ENCODE peak calls at places on chromosomes 16 and 17, in eight cellular contexts. C is IMR-90, Y is adrenal gland, O is right lobe of liver, D is H1, H is esophagus squamous epithelium, N is body of pancreas, Q is A549. F is an unnamed sample.

GRCh38 chr17:13346996-13347762 is 254.6 kb downstream of the HS3ST3A1 start:
- DNase-seq in O (no peak), N (no peak), D (no peak), Q (no peak), C (peak), Y (peak), H (no peak), F (no peak)

GRCh38 chr17:65155622-65156021 is 18.5 kb downstream of the RGS9 start:
- DNase-seq in D (no peak), H (no peak), N (no peak), Y (no peak), Q (no peak), O (no peak), C (no peak), F (no peak)

GRCh38 chr17:35127751-35128514 is 6.5 kb downstream of the FNDC8 start:
- DNase-seq in O (no peak), C (peak), H (no peak), N (peak), Q (no peak), Y (no peak), D (no peak), F (peak)

GRCh38 chr17:31195305-31195704 is 100.5 kb downstream of the NF1 start:
- DNase-seq in O (no peak), Y (no peak), D (no peak), H (no peak), C (no peak), N (no peak), Q (no peak), F (no peak)

GRCh38 chr17:34386925-34387550 is 24.0 kb upstream of the CCL1 start:
- DNase-seq in N (no peak), Q (no peak), C (peak), H (no peak), Y (no peak), D (no peak), O (no peak), F (no peak)

GRCh38 chr17:2420131-2420530 is 19.3 kb upstream of the MNT start:
- DNase-seq in O (no peak), C (no peak), Y (no peak), N (no peak), H (no peak), Q (no peak), D (no peak), F (no peak)

GRCh38 chr17:1673041-1673790 is 11.5 kb downstream of the PRPF8 start:
- DNase-seq in H (no peak), Y (peak), D (no peak), Q (no peak), O (no peak), C (no peak), N (no peak), F (no peak)

GRCh38 chr17:61291457-61292311 is 108.0 kb upstream of the TBX2 start:
- DNase-seq in C (no peak), Q (no peak), D (no peak), N (no peak), H (no peak), Y (no peak), O (no peak), F (peak)

GRCh38 chr16:84526794-84527485 is 22.5 kb upstream of the MEAK7 start:
- DNase-seq in Q (no peak), N (no peak), H (no peak), D (no peak), O (no peak), Y (peak), C (peak), F (peak)

GRCh38 chr17:60506312-60506711 is 19.7 kb downstream of the APPBP2 start:
- DNase-seq in Q (no peak), D (no peak), Y (no peak), H (no peak), C (peak), N (no peak), O (no peak), F (no peak)

GRCh38 chr16:2770057-2770780 is 6.9 kb downstream of the ELOB start:
- DNase-seq in O (no peak), H (no peak), D (no peak), Y (no peak), C (no peak), N (no peak), Q (no peak), F (no peak)

GRCh38 chr17:29292071-29292991 is 1.6 kb downstream of the NUFIP2 start:
- DNase-seq in D (no peak), N (peak), Q (peak), O (peak), Y (peak), H (no peak), C (peak), F (peak)

GRCh38 chr17:80717661-80718060 is 173.0 kb downstream of the RPTOR start:
- DNase-seq in N (no peak), O (no peak), D (no peak), C (no peak), Q (no peak), H (no peak), Y (no peak), F (no peak)

GRCh38 chr17:58235821-58236220 is 2.6 kb upstream of the LPO start:
- DNase-seq in Y (no peak), N (no peak), H (no peak), Q (no peak), O (no peak), D (no peak), C (no peak), F (no peak)

GRCh38 chr16:10153993-10154788 is 28.0 kb downstream of the GRIN2A start:
- DNase-seq in H (no peak), D (no peak), C (no peak), N (no peak), O (no peak), Y (no peak), Q (no peak), F (no peak)

GRCh38 chr17:5785867-5786509 is 201.7 kb upstream of the NLRP1 start:
- DNase-seq in D (no peak), C (peak), N (no peak), Q (no peak), O (no peak), Y (no peak), H (no peak), F (no peak)

GRCh38 chr16:87621976-87622713 is 19.8 kb downstream of the JPH3 start:
- DNase-seq in O (peak), Q (no peak), D (no peak), H (no peak), C (no peak), N (no peak), Y (no peak), F (no peak)

GRCh38 chr17:29617125-29617480 is 5.6 kb downstream of the CORO6 start:
- DNase-seq in H (peak), Q (peak), O (peak), D (no peak), C (peak), Y (peak), N (peak), F (no peak)

GRCh38 chr17:45227101-45227591 is 5.5 kb downstream of the FMNL1 start:
- DNase-seq in C (no peak), Y (no peak), H (no peak), D (no peak), N (no peak), Q (no peak), O (no peak), F (no peak)

GRCh38 chr17:19756551-19756950 is 8.5 kb upstream of the ALDH3A1 start:
- DNase-seq in C (no peak), N (no peak), O (no peak), H (no peak), Q (no peak), Y (peak), D (no peak), F (no peak)

GRCh38 chr16:21603920-21604319 is 4.5 kb downstream of the METTL9 start:
- DNase-seq in N (no peak), C (peak), Y (peak), O (no peak), H (no peak), Q (no peak), D (no peak), F (no peak)

GRCh38 chr17:4008496-4009163 is 44.4 kb upstream of the ATP2A3 start:
- DNase-seq in D (no peak), Q (no peak), H (no peak), O (no peak), C (peak), N (no peak), Y (no peak), F (no peak)

GRCh38 chr16:52496051-52496876 is 50.7 kb downstream of the TOX3 start:
- DNase-seq in C (no peak), Y (no peak), N (peak), O (no peak), D (no peak), H (no peak), Q (no peak), F (no peak)

GRCh38 chr16:47136101-47136820 is 7.5 kb downstream of the NETO2 start:
- DNase-seq in Y (peak), Q (no peak), O (no peak), N (no peak), D (no peak), H (no peak), C (peak), F (no peak)

GRCh38 chr17:2337152-2337810 is at the start of gene SGSM2:
- DNase-seq in N (peak), H (no peak), D (no peak), O (peak), Y (peak), C (peak), Q (peak), F (peak)

GRCh38 chr16:8962393-8963009 is 1.2 kb downstream of the USP7 start:
- DNase-seq in Q (no peak), O (peak), Y (no peak), N (peak), C (no peak), D (no peak), H (peak), F (no peak)

GRCh38 chr16:59878999-59879398 is 1144.9 kb upstream of the GOT2 start:
- DNase-seq in O (no peak), Y (no peak), C (no peak), D (no peak), H (no peak), Q (peak), N (no peak), F (no peak)

GRCh38 chr16:78045865-78046581 is 23.7 kb downstream of the CLEC3A start:
- DNase-seq in O (peak), Y (peak), D (peak), Q (peak), N (peak), C (peak), H (no peak), F (peak)

GRCh38 chr16:9225527-9226316 is 134.3 kb downstream of the HAPSTR1 start:
- DNase-seq in D (no peak), C (no peak), O (no peak), Y (no peak), N (no peak), H (no peak), Q (no peak), F (no peak)

GRCh38 chr16:12300946-12301500 is 324.5 kb downstream of the SNX29 start:
- DNase-seq in D (no peak), O (no peak), C (no peak), N (no peak), Y (no peak), Q (no peak), H (no peak), F (peak)

GRCh38 chr16:30805370-30806169 is 18.6 kb upstream of the ZNF629 start:
- DNase-seq in O (peak), H (no peak), D (no peak), Y (peak), Q (peak), C (peak), N (peak), F (peak)

GRCh38 chr17:78251773-78252103 is 20.3 kb downstream of the TMEM235 start:
- DNase-seq in Q (no peak), N (no peak), Y (no peak), O (no peak), H (no peak), C (no peak), D (no peak), F (no peak)

DNA sequence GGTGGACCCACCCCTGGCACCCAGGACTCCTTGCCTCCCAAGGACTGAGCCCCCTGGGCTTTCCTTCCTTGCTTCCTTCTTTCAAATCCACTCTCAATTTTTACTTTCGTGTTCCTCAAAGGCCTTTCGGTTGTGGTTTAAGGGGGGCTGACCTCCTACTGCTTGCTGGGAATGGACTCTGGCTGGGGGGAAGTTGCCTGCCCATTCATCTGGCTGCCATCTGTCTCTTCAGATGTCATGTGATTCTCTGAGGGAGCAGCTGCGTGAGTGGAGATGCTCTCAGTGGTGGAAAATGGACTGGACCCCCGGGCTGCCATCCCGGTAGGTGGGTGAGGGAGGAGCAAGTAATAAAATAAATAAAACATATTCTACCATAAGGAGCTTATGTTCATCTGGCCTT is 93.8 kb upstream of the RPRML start:
- DNase-seq in O (no peak), C (peak), D (no peak), Y (no peak), N (peak), Q (no peak), H (no peak), F (no peak)
- H3K27ac ChIP-seq in O (no peak), C (no peak), D (no peak), Y (no peak), N (no peak), Q (no peak), H (no peak), F (no peak)

GRCh38 chr17:48052956-48053757 is 5.0 kb downstream of the NFE2L1 start:
- DNase-seq in H (no peak), O (peak), C (peak), D (no peak), N (peak), Q (no peak), Y (peak), F (peak)

GRCh38 chr17:48053758-48054237 is 5.6 kb downstream of the NFE2L1 start:
- DNase-seq in D (no peak), O (no peak), C (no peak), Y (no peak), N (no peak), H (no peak), Q (no peak), F (no peak)

GRCh38 chr17:48051278-48051677 is 3.1 kb downstream of the NFE2L1 start:
- DNase-seq in Q (no peak), H (no peak), N (no peak), C (no peak), Y (no peak), O (no peak), D (no peak), F (peak)

GRCh38 chr17:48054238-48055185 is 6.4 kb downstream of the NFE2L1 start:
- DNase-seq in Q (no peak), D (peak), Y (peak), O (peak), H (no peak), C (peak), N (peak), F (peak)

GRCh38 chr17:48051706-48052486 is 3.7 kb downstream of the NFE2L1 start:
- DNase-seq in N (peak), O (peak), C (peak), D (no peak), Q (no peak), H (no peak), Y (peak), F (peak)
- TF ChIP-seq POLR2A in N (no peak), O (no peak), C (no peak), D (no peak), Q (no peak), H (no peak), Y (no peak), F (no peak)

GRCh38 chr17:50680126-50680525 is 27.6 kb downstream of the ANKRD40 start:
- DNase-seq in O (no peak), H (no peak), Y (peak), N (no peak), C (no peak), Q (no peak), D (no peak), F (no peak)
- H3K27ac ChIP-seq in O (no peak), H (no peak), Y (no peak), N (no peak), C (no peak), Q (peak), D (no peak), F (no peak)

GRCh38 chr16:234468-235305 is at the start of gene FAM234A:
- DNase-seq in Y (peak), N (peak), O (peak), Q (peak), C (peak), D (peak), H (peak), F (peak)
- TF ChIP-seq POLR2A in Y (peak), N (peak), O (peak), Q (peak), C (peak), D (peak), H (no peak), F (peak)

GRCh38 chr16:67460961-67461360 is 20.0 kb downstream of the ATP6V0D1 start:
- DNase-seq in D (no peak), N (no peak), C (no peak), Q (no peak), H (no peak), Y (no peak), O (no peak), F (no peak)
- H3K27ac ChIP-seq in D (no peak), N (peak), C (no peak), Q (no peak), H (peak), Y (no peak), O (no peak), F (peak)

GRCh38 chr17:82194765-82195164 is 17.9 kb downstream of the CCDC57 start:
- DNase-seq in H (no peak), O (no peak), D (no peak), C (no peak), Y (no peak), N (no peak), Q (no peak), F (no peak)

GRCh38 chr17:82195675-82196258 is 16.9 kb downstream of the CCDC57 start:
- DNase-seq in O (no peak), N (no peak), D (no peak), C (no peak), Q (no peak), H (no peak), Y (no peak), F (no peak)

GRCh38 chr17:82196273-82196672 is 16.4 kb downstream of the CCDC57 start:
- DNase-seq in O (no peak), D (no peak), Y (no peak), Q (no peak), N (no peak), C (no peak), H (no peak), F (no peak)

GRCh38 chr17:82198092-82198491 is 14.6 kb downstream of the CCDC57 start:
- DNase-seq in C (no peak), N (no peak), Y (no peak), Q (no peak), H (no peak), D (no peak), O (no peak), F (no peak)

DNA sequence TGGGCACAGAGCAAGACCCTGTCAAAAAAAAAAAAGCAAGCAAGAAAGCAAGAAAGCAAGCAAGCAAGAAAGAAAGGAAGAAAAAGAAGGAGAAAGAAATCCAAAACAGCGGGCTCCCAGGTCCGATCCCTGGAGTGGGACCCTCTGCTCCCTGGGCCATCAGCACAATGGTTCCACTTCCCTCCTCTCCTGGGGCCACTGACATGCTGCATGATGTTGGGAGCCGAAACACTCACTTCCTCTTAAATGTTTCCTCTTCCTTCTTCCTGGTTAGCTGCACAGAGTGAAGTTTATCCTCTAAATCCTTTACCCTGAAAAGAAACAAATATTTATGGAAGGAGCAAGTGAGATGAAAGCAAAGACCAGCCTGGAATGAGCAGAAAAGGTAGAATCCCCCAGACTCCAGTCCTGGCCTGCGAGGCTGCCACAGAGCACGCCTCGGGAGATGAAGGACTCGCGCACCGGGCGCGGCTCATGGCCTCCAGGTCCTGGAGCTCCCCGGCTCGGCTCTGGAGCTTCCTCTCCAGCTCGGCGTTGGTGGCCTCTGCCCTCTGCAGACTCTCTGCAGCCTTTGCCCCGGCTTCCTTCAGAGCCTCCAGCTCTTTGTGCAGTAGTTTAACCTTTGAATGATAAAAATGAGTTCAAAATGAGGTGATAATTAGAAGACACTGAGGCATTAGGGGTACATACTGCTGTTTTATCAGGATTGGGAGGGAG is 19.0 kb downstream of the CCDC57 start:
- DNase-seq in D (no peak), H (no peak), Q (no peak), N (no peak), C (no peak), O (no peak), Y (no peak), F (no peak)
- TF ChIP-seq POLR2A in D (no peak), H (no peak), Q (no peak), N (no peak), C (no peak), O (no peak), Y (no peak), F (no peak)

GRCh38 chr17:41404024-41404651 is 6.7 kb upstream of the KRT31 start:
- DNase-seq in H (no peak), Y (peak), O (no peak), N (no peak), C (peak), Q (peak), D (no peak), F (no peak)

GRCh38 chr17:41397003-41397665 is at the start of gene KRT31:
- DNase-seq in D (no peak), H (no peak), O (no peak), Q (no peak), N (no peak), Y (no peak), C (no peak), F (no peak)

GRCh38 chr17:41403409-41404023 is 6.1 kb upstream of the KRT31 start:
- DNase-seq in Y (no peak), H (no peak), N (no peak), C (no peak), O (no peak), D (no peak), Q (no peak), F (no peak)

GRCh38 chr17:41406205-41406604 is 8.8 kb upstream of the KRT31 start:
- DNase-seq in Q (no peak), H (no peak), D (no peak), N (no peak), C (no peak), Y (no peak), O (no peak), F (no peak)

GRCh38 chr17:41402161-41402560 is 4.8 kb upstream of the KRT31 start:
- DNase-seq in N (no peak), Y (no peak), H (no peak), Q (no peak), C (peak), O (no peak), D (no peak), F (no peak)
- H3K27ac ChIP-seq in N (no peak), Y (no peak), H (peak), Q (no peak), C (no peak), O (no peak), D (no peak), F (no peak)

F was measured in uterus.